ENCODE peak calls at places on chromosomes 11 and 22, in four cellular contexts. E is GM23248; P is CD8-positive, alpha-beta memory T cell; V is breast epithelium. T is an unnamed sample.
A peak's percentile ranks its signal among the peaks of the same experiment; 100 is the strongest.

GRCh38 chr11:7974668-7975067 is 9.4 kb upstream of the NLRP10 start:
- DNase-seq in E (no peak), P (no peak), V (no peak), T (no peak)

GRCh38 chr11:64031001-64031400 is 4.7 kb upstream of the FLRT1 start:
- DNase-seq in E (no peak), P (no peak), V (no peak), T (no peak)

GRCh38 chr11:65491163-65491465 is 7.7 kb upstream of the MALAT1 start:
- DNase-seq in E (peak; percentile 34), P (no peak), V (no peak), T (no peak)

GRCh38 chr11:1637628-1638027 is 8.1 kb downstream of the KRTAP5-5 start:
- DNase-seq in E (no peak), P (no peak), V (no peak), T (no peak)

GRCh38 chr11:105144887-105145286 is 5.3 kb upstream of the CARD18 start:
- DNase-seq in E (peak; percentile 80), P (no peak), V (no peak), T (no peak)

GRCh38 chr11:8564526-8564925 is 29.5 kb downstream of the STK33 start:
- DNase-seq in E (no peak), P (no peak), V (no peak), T (no peak)

GRCh38 chr11:118903204-118904015 is 19.7 kb downstream of the CXCR5 start:
- DNase-seq in E (no peak), P (no peak), V (no peak), T (no peak)

GRCh38 chr11:65917434-65918210 is 1.2 kb downstream of the C11orf68 start:
- DNase-seq in E (peak; percentile 54), P (no peak), V (no peak), T (no peak)

GRCh38 chr22:43060213-43060612 is 29.0 kb downstream of the TTLL1 start:
- DNase-seq in E (peak; percentile 19), P (no peak), V (no peak), T (peak; percentile 26)

DNA sequence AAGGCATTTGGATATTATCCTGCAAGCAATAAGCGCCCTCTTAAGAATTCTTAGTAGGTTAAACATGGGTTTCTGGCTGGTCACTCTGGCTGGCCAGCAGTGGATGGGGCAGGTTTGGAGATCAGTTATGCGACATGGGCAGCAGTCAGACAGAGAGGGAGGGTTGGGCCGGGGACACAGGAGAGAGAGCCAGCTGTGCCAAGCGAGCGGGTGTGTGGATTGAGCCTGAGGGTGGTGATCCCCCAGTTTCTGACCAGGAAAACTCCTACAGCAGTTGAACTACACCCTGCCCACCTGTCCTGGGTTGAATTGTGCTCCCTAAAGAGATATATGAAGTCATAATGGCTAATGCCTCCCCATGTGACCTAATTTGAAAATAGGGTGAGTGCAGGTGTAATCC is 671.2 kb downstream of the TBC1D22A start:
- DNase-seq in E (no peak), P (no peak), V (no peak), T (no peak)
- H3K9me3 ChIP-seq in E (no peaks in the 10 kb centered on the region), P (no peaks in the 10 kb centered on the region), V (peaks cover 11% of the 10 kb centered on the region), T (no peaks in the 10 kb centered on the region)

DNA sequence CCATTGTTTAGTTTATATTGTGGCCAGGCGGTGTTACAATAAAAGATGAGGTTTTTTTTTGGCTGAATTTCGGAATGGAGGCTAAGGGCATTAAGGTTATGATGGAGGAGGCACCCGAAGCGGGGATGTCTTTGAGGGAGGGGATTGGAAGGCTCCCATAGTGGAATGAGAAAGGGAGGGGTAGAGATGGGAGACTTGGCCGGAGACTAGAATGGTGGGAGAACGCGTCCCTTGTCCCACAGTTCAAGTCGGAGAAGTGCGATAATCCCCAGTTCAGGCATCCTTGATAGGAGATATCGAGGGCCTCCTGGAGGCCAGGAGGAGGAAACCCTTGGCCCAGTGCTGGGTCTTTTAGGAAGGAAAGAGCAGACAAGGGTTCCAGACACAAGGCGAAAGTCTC is 21.6 kb downstream of the ZNF195 start:
- DNase-seq in E (no peak), P (no peak), V (no peak), T (no peak)
- H3K9me3 ChIP-seq in E (peaks cover 24% of the 10 kb centered on the region), P (peaks cover 69% of the 10 kb centered on the region), V (peaks cover 57% of the 10 kb centered on the region), T (peaks cover 52% of the 10 kb centered on the region)

GRCh38 chr11:99937330-99937729 is 749.8 kb upstream of the ARHGAP42 start:
- DNase-seq in E (no peak), P (no peak), V (no peak), T (no peak)

GRCh38 chr11:99934008-99934407 is 753.1 kb upstream of the ARHGAP42 start:
- DNase-seq in E (peak; percentile 5), P (no peak), V (no peak), T (no peak)

GRCh38 chr11:99932684-99933083 is 754.4 kb upstream of the ARHGAP42 start:
- DNase-seq in E (no peak), P (no peak), V (no peak), T (no peak)
- H3K9me3 ChIP-seq in E (no peaks in the 10 kb centered on the region), P (peaks cover 6% of the 10 kb centered on the region), V (peaks cover 10% of the 10 kb centered on the region), T (no peaks in the 10 kb centered on the region)

GRCh38 chr22:47575291-47575690 is 812.8 kb downstream of the TBC1D22A start:
- DNase-seq in E (no peak), P (no peak), V (no peak), T (no peak)
- H3K9me3 ChIP-seq in E (no peaks in the 10 kb centered on the region), P (no peaks in the 10 kb centered on the region), V (no peaks in the 10 kb centered on the region), T (no peaks in the 10 kb centered on the region)

GRCh38 chr11:134661660-134662059 is 249.6 kb upstream of the B3GAT1 start:
- DNase-seq in E (no peak), P (no peak), V (no peak), T (no peak)
- H3K9me3 ChIP-seq in E (no peaks in the 10 kb centered on the region), P (no peaks in the 10 kb centered on the region), V (no peaks in the 10 kb centered on the region), T (no peaks in the 10 kb centered on the region)

DNA sequence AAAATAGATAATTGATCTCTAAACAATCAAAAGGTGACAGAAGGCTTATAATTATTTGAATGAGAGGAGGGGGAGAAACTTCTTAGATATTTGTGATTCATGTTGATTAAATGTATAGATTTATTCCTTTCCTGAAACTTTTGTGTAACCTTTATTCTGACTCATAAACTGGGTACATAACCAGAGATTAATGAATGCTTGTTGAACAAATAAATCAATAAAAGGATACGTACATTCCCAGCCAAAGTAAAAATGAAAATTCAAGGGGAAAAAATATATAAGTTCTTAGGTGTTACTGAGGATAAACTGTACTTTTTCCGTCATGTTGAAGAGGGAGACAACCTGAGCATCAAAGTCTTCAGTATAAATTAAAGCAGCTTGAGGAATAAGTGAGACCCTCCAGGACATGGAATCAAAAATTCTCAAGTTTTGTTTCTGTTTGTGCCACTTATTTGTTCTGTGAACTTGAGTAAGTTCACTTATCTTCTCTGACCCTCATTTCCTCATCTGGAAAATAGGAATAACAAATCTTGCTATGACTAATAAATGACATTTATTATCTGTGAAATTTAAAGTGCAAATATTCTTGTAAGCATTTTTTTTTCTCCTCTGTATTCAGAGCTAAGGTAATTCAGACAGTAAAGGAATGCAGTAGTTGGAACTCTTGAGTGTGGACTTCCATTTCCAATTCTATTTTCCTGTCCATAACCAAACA is 195.4 kb downstream of the METTL15 start:
- DNase-seq in E (peak; percentile 10), P (no peak), V (no peak), T (no peak)
- H3K9me3 ChIP-seq in E (no peaks in the 10 kb centered on the region), P (no peaks in the 10 kb centered on the region), V (no peaks in the 10 kb centered on the region), T (peaks cover 3% of the 10 kb centered on the region)

DNA sequence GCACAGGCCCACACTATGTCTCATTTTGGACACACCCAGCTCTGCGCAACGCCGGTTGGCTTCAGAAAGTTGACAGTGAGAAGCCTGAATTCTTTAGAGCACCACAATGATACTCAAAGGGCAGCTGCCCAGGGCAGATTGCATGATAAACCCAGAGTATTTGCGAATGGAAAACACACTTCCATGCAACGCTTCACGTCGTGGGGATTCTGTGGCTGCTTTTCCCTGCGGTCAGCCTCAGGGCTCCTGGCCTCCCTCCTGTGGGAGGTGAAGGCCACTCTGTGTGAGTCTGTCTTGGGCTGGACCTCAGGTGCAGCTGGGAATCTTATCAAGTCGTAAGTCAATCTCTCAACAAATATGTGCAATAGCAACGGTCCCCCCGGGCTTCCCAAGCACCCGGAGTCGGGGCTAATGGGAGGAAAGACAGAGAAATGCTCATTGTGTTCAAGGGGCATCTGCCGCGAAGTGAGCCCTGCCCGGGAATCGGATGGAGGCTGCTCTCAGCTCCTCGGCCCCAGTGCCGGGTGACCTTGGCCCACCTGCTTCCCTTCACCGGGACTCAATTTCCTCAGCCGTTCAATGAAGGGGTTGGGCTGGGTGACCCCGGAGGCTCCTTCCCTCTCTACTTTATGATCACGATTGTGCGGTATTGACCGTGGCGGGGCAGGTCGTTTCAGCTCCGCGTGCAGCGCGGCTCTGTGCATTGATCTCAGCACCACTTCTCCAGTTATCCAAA is 623.6 kb downstream of the BRD1 start:
- DNase-seq in E (no peak), P (no peak), V (no peak), T (no peak)
- H3K9me3 ChIP-seq in E (no peaks in the 10 kb centered on the region), P (no peaks in the 10 kb centered on the region), V (no peaks in the 10 kb centered on the region), T (no peaks in the 10 kb centered on the region)

GRCh38 chr11:59403546-59403945 is 22.7 kb downstream of the OR5A2 start:
- DNase-seq in E (no peak), P (no peak), V (no peak), T (no peak)
- H3K9me3 ChIP-seq in E (no peaks in the 10 kb centered on the region), P (no peaks in the 10 kb centered on the region), V (peaks cover 17% of the 10 kb centered on the region), T (peaks cover 6% of the 10 kb centered on the region)

T was measured in T-helper 17 cell.